ENCODE peak calls at places on chromosomes 2 and 18, in nine cellular contexts. E, F, R, I, X, O, P, L and Z are unnamed samples.

GRCh38 chr2:28049416-28049815 is 158.9 kb downstream of the BABAM2 start:
- DNase-seq in F (no peak), I (no peak), E (no peak), P (no peak), X (no peak), R (no peak), L (no peak), O (no peak), Z (no peak)

GRCh38 chr2:54558188-54558975 is 102.3 kb downstream of the SPTBN1 start:
- DNase-seq in E (peak), X (peak), L (peak), I (peak), P (peak), F (peak), O (peak), R (peak), Z (peak)

GRCh38 chr2:240786355-240786841 is 33.6 kb downstream of the KIF1A start:
- DNase-seq in R (no peak), E (no peak), L (no peak), F (no peak), I (no peak), X (no peak), P (peak), O (no peak), Z (no peak)

GRCh38 chr2:181312515-181312927 is 144.7 kb upstream of the ITGA4 start:
- DNase-seq in F (no peak), O (no peak), X (no peak), I (no peak), R (peak), L (no peak), P (no peak), E (no peak), Z (no peak)

GRCh38 chr18:10851824-10852225 is 297.5 kb downstream of the PIEZO2 start:
- DNase-seq in F (no peak), I (no peak), P (no peak), O (no peak), E (peak), L (no peak), X (no peak), R (no peak), Z (no peak)

GRCh38 chr2:184596819-184597411 is 1.4 kb upstream of the ZNF804A start:
- DNase-seq in X (no peak), O (no peak), I (no peak), L (no peak), F (peak), P (no peak), R (no peak), E (peak), Z (no peak)

GRCh38 chr2:9347411-9347853 is 75.9 kb downstream of the ITGB1BP1 start:
- DNase-seq in E (peak), F (no peak), X (no peak), I (peak), P (peak), O (peak), R (no peak), L (peak), Z (peak)

GRCh38 chr18:5417342-5417741 is 121.8 kb upstream of the ZBTB14 start:
- DNase-seq in X (no peak), O (peak), F (peak), I (no peak), P (no peak), L (no peak), E (peak), R (no peak), Z (peak)

GRCh38 chr2:127472268-127472667 is 54.0 kb downstream of the IWS1 start:
- DNase-seq in P (no peak), R (no peak), X (no peak), I (no peak), L (no peak), E (no peak), F (no peak), O (no peak), Z (no peak)

GRCh38 chr2:143429932-143430331 is 300.7 kb downstream of the ARHGAP15 start:
- DNase-seq in E (no peak), R (no peak), L (no peak), X (peak), P (no peak), I (no peak), F (no peak), O (no peak), Z (no peak)

GRCh38 chr18:59906203-59906602 is 6.4 kb downstream of the PMAIP1 start:
- DNase-seq in L (no peak), O (no peak), P (no peak), I (no peak), E (no peak), F (no peak), R (no peak), X (no peak), Z (no peak)

GRCh38 chr18:59907660-59908059 is 7.9 kb downstream of the PMAIP1 start:
- DNase-seq in P (no peak), I (no peak), L (no peak), O (no peak), R (no peak), E (no peak), F (no peak), X (no peak), Z (no peak)

GRCh38 chr18:59904051-59904601 is 4.3 kb downstream of the PMAIP1 start:
- DNase-seq in E (no peak), X (no peak), I (no peak), L (no peak), F (no peak), P (no peak), O (no peak), R (no peak), Z (no peak)

GRCh38 chr18:59907172-59907571 is 7.4 kb downstream of the PMAIP1 start:
- DNase-seq in R (no peak), E (peak), O (no peak), I (no peak), F (peak), X (no peak), P (no peak), L (no peak), Z (no peak)

DNA sequence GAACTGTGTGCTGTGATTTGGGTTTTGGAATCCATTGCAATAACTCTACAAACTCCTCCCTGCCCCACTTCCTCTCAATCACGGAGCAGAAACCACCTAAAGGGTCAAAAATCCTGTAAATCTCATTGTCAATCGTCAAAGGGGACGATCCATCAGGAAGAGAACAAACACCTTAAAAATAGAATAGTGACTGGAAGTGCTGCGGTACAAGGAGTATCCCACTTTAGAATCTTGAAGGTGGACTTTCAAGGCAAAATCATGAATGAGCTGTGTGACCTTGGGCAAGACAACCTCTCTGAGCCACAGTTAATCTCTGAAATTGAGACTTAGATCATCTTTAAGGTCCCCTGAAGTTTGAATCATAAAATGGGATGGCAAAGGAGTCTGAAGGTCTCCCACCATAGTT is 5.9 kb downstream of the PMAIP1 start:
- DNase-seq in O (no peak), P (no peak), L (no peak), F (no peak), E (no peak), R (no peak), X (no peak), I (no peak), Z (no peak)
- H3K27ac ChIP-seq in O (no peak), P (no peak), L (no peak), F (no peak), E (no peak), R (no peak), X (no peak), I (no peak), Z (no peak)

GRCh38 chr2:218898109-218898878 is 17.6 kb downstream of the WNT10A start:
- DNase-seq in O (peak), X (peak), P (peak), F (no peak), R (peak), I (peak), E (peak), L (peak), Z (peak)
- H3K27ac ChIP-seq in O (no peak), X (no peak), P (no peak), F (no peak), R (no peak), I (no peak), E (no peak), L (no peak), Z (no peak)

DNA sequence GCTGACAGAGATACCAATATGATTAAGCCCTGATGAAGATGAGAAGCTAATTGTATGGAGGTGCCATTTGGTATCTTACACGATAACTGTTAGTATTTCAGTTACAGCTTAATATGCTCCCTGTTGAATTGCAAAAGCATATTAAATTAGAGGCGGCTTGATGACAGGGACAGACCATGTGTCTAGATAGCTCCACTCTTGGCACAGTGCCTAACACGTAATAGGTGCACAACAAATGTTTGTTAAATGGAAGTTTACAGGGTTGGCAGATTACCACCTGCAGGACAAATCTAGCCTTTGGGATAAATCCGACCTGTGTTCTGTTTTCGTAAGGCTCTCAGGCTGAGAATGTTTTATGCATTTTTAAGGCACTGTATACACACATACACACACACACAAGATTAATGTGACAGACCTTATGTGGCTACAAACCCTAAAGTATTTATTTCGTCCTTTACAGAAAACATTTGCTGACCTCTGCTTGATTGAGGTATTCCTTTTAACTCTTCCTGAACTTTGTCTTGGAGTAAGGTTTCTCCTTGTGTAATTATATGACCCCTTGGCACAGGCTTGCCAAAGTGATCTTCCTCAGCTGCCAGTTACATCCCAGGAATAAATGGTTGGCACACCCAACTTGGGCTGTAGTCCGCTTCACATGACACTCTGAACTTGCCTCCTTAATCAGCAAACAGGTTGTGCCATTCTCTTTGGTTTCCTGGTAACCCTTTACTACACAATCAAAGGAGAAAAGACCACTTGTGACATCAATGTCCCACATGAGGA is 348.9 kb downstream of the HRH4 start:
- DNase-seq in I (no peak), R (no peak), E (no peak), F (no peak), P (no peak), L (no peak), O (no peak), X (no peak), Z (no peak)
- H3K27ac ChIP-seq in I (no peak), R (no peak), E (no peak), F (no peak), P (no peak), L (no peak), O (no peak), X (no peak), Z (no peak)

DNA sequence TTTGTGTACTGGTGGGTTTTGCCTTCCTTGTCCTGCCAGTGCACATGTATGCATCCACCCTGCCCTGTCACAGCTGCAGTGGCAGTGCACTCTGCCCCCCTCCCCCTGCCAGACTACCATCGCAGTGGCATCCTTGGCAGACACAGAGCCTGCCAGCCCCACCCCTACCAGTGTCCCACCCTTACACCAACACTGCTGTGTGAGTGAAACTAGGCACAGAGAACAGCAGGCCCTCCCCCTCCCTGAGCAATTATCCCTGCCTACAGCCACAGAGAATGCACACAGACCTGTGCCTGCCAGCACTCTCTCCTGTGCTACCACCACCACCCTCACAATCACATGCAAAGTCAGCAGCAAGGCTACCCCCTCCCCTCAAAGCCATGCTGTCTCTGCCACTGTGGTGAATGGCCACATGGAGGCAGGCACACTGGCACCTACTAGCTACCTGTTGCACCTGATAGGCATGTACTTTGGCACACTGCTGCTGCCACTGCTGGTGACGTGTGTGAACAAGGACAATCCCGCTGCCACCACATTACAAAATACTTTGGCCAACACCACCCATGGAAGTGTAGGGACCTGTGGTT is 239.8 kb downstream of the CALCRL start:
- DNase-seq in I (no peak), O (no peak), R (no peak), P (no peak), F (no peak), L (no peak), E (no peak), X (no peak), Z (no peak)
- H3K27ac ChIP-seq in I (no peak), O (no peak), R (no peak), P (no peak), F (no peak), L (no peak), E (no peak), X (no peak), Z (no peak)

DNA sequence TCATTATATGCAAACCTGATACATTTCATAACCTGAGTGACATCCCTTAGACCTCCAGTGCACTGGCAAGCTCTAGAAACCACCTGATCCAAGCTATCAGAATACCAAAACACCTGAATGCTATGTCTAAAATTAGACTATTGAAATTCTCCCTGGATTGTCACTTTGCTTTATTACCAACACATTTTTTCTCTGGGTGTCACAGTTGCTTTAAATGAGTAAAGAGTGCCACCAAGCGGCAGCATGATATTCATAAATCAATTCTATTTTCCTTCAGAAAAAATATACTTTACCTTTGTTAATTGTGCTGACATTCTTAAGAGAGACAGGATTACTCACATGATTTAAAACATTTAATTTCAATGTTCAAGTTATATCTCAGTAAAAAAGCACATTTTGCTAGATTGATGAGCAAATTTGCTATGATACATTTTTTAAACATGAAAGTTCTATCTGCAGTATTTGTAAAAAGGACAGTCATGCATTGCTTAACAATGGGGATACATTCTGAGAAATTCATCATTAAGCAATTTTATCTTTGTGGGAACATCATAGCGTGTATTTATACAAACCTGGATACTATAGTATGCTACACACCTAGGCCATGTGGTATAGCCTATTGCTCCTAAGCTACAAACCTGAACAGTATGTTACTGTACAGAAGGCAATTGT is 338.4 kb upstream of the SLC39A10 start:
- DNase-seq in I (no peak), X (peak), L (peak), O (peak), P (no peak), E (peak), R (no peak), F (no peak), Z (no peak)
- H3K27ac ChIP-seq in I (no peak), X (no peak), L (no peak), O (no peak), P (no peak), E (peak), R (no peak), F (no peak), Z (no peak)

DNA sequence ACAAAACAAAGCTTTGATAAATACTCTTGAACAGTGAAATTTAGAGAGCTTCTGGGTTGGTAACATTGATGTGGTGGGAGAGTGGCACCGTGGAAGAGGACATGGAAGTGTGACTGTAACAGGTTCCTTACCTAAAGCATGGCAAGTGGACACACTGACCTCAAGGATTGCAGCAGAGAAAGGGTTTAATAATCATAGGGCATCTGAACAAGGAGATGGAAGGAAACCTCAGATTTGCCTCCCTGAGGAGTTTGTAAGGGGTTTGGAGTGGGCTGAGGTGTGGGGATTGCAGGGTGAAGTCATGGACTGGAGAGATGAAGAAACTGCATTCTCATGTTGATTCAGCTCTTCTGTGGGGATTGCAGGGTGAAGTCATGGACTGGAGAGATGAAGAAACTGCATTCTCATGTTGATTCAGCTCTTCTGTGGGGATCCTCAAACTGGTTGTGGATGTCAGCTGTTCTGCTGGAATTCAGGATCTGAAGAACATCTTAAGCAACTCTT is 83.8 kb upstream of the TLK1 start:
- DNase-seq in L (no peak), R (no peak), P (no peak), I (no peak), E (peak), O (no peak), X (no peak), F (no peak), Z (no peak)
- H3K27ac ChIP-seq in L (no peak), R (no peak), P (no peak), I (no peak), E (peak), O (no peak), X (no peak), F (no peak), Z (no peak)

DNA sequence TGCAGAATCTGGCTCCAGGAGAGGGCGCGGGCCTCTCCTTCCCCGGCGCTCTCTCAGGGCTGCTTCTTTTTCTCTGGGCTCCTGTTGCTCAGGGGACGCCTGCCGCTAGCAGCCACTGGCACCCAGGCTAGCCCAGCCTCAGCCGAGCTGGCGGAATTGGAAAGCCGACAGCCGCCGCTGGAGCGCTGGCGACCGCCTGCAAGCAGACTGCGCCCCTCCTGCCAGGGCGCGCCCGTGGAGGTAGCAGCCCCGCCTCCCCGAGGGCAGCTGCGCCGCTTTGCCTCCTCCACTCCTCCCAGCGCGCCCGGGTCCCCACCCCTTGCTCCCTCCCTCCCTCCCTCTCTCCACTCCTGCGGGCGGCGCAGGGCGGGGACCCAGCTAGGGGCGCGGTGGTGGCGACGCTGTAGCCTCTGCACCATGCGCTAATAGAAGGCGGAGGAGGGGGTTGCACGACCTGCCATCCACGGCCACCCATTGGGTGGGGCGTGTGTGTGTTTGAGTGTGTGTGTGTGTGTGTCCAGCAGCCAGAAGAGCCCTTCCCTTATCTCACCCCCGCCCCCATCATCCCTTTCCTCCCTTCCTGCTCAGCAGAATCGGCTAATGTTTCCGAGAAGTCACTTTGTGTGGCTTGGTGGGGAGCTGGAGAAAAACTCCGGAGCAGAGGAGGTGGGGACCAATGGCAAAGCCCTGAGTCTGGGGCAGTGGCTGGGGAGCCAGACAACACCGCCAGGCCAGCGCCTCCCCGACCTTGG is at the start of gene SCN9A:
- DNase-seq in I (peak), O (peak), L (peak), E (peak), F (no peak), R (peak), X (peak), P (peak), Z (peak)
- H3K27ac ChIP-seq in I (peak), O (peak), L (no peak), E (peak), F (no peak), R (no peak), X (no peak), P (no peak), Z (peak)

GRCh38 chr2:236895497-236895896 is 190.2 kb upstream of the COPS8 start:
- DNase-seq in P (no peak), R (no peak), I (no peak), L (no peak), X (no peak), F (no peak), E (no peak), O (no peak), Z (no peak)
- H3K27ac ChIP-seq in P (no peak), R (no peak), I (no peak), L (no peak), X (no peak), F (no peak), E (no peak), O (no peak), Z (no peak)

GRCh38 chr18:31490387-31490786 is 7.6 kb upstream of the DSG2 start:
- DNase-seq in O (no peak), L (no peak), P (no peak), R (no peak), E (no peak), I (no peak), F (no peak), X (no peak), Z (no peak)
- H3K27ac ChIP-seq in O (no peak), L (no peak), P (no peak), R (no peak), E (no peak), I (no peak), F (no peak), X (no peak), Z (no peak)